ENCODE peak calls at places on chromosome 19, in four cellular contexts. B is GM10248, V is K562, I is GM12878. Z is an unnamed sample.

GRCh38 chr19:11887247-11887617 is 350 bp upstream of the ZNF69 start:
- DNase-seq in V (no peak), I (no peak), B (no peak), Z (no peak)

GRCh38 chr19:48461982-48462655 is 6.7 kb downstream of the KCNJ14 start:
- DNase-seq in I (no peak), V (peak), B (no peak), Z (no peak)

GRCh38 chr19:14370169-14370998 is 10.9 kb upstream of the ADGRE5 start:
- DNase-seq in I (no peak), V (peak), B (peak), Z (peak)

GRCh38 chr19:46346821-46347571 is at the start of gene PPP5C:
- DNase-seq in V (peak), I (peak), B (peak), Z (peak)

GRCh38 chr19:50512112-50512998 is 1.4 kb downstream of the ASPDH start:
- DNase-seq in V (no peak), B (no peak), I (no peak), Z (no peak)

GRCh38 chr19:852136-853013 is at the start of gene ELANE:
- DNase-seq in V (no peak), B (no peak), I (no peak), Z (no peak)

GRCh38 chr19:21698215-21698614 is 69.2 kb downstream of the ZNF100 start:
- DNase-seq in I (no peak), B (no peak), V (peak), Z (no peak)

GRCh38 chr19:43610493-43610892 is 1.4 kb upstream of the SRRM5 start:
- DNase-seq in V (no peak), B (no peak), I (no peak), Z (no peak)

GRCh38 chr19:8310342-8311055 is 2.3 kb upstream of the CD320 start:
- DNase-seq in I (no peak), B (no peak), V (no peak), Z (no peak)

GRCh38 chr19:27793128-27793643 is 1419.8 kb downstream of the UQCRFS1 start:
- DNase-seq in B (peak), I (peak), V (peak), Z (peak)

GRCh38 chr19:2307518-2308012 is 389 bp downstream of the LINGO3 start:
- DNase-seq in B (no peak), V (no peak), I (no peak), Z (no peak)

GRCh38 chr19:1469936-1470863 is 8.8 kb downstream of the C19orf25 start:
- DNase-seq in B (peak), I (no peak), V (peak), Z (peak)

GRCh38 chr19:7921955-7922840 is 2.1 kb downstream of the SNAPC2 start:
- DNase-seq in I (no peak), V (no peak), B (no peak), Z (no peak)

GRCh38 chr19:48859711-48860572 is 8.5 kb downstream of the PLEKHA4 start:
- DNase-seq in I (no peak), V (peak), B (peak), Z (no peak)

GRCh38 chr19:38046254-38047047 is 139.4 kb downstream of the SIPA1L3 start:
- DNase-seq in V (no peak), I (peak), B (peak), Z (peak)

GRCh38 chr19:46723023-46723461 is 6.1 kb upstream of the PRKD2 start:
- DNase-seq in I (no peak), B (no peak), V (no peak), Z (no peak)

GRCh38 chr19:7888145-7888825 is at the start of gene LRRC8E:
- DNase-seq in V (peak), I (no peak), B (no peak), Z (no peak)

GRCh38 chr19:38665950-38666661 is 18.7 kb downstream of the ACTN4 start:
- DNase-seq in I (no peak), V (no peak), B (no peak), Z (no peak)

GRCh38 chr19:57566396-57567256 is 7.0 kb upstream of the ZNF550 start:
- DNase-seq in B (no peak), I (no peak), V (no peak), Z (no peak)

GRCh38 chr19:29583196-29584006 is 22.7 kb upstream of the POP4 start:
- DNase-seq in B (no peak), V (no peak), I (no peak), Z (no peak)

GRCh38 chr19:46984077-46985010 is 35.3 kb upstream of the NPAS1 start:
- DNase-seq in I (no peak), B (no peak), V (no peak), Z (no peak)

GRCh38 chr19:1132625-1133383 is 29.0 kb downstream of the GPX4 start:
- DNase-seq in V (no peak), B (peak), I (no peak), Z (no peak)

GRCh38 chr19:1907563-1908363 is 2.6 kb downstream of the ADAT3 start:
- DNase-seq in B (no peak), I (no peak), V (peak), Z (no peak)

GRCh38 chr19:13437919-13438618 is 68.2 kb downstream of the CACNA1A start:
- DNase-seq in B (no peak), V (no peak), I (no peak), Z (no peak)

GRCh38 chr19:51124216-51124615 is 490 bp upstream of the SIGLEC9 start:
- DNase-seq in I (no peak), V (no peak), B (no peak), Z (no peak)

GRCh38 chr19:51147663-51148062 is 5.6 kb downstream of the SIGLEC7 start:
- DNase-seq in V (peak), I (no peak), B (no peak), Z (no peak)

GRCh38 chr19:28710278-28710677 is 502.7 kb downstream of the UQCRFS1 start:
- DNase-seq in B (no peak), V (peak), I (peak), Z (no peak)

GRCh38 chr19:43809762-43810696 is 7.8 kb upstream of the LYPD5 start:
- DNase-seq in I (peak), V (peak), B (peak), Z (peak)

GRCh38 chr19:11203194-11204075 is 6.1 kb upstream of the KANK2 start:
- DNase-seq in B (peak), V (peak), I (no peak), Z (peak)

GRCh38 chr19:46495789-46496099 is at the start of gene PNMA8B:
- DNase-seq in V (peak), I (no peak), B (no peak), Z (no peak)

GRCh38 chr19:31985001-31985605 is 360.3 kb upstream of the ZNF507 start:
- DNase-seq in V (no peak), B (no peak), I (no peak), Z (no peak)

GRCh38 chr19:48968813-48969218 is 3.7 kb downstream of the FTL start:
- DNase-seq in B (no peak), V (no peak), I (no peak), Z (no peak)

GRCh38 chr19:57212109-57212508 is 18.7 kb upstream of the AURKC start:
- DNase-seq in I (no peak), V (no peak), B (no peak), Z (no peak)

GRCh38 chr19:40609561-40610395 is 8.6 kb downstream of the LTBP4 start:
- DNase-seq in I (peak), B (peak), V (peak), Z (peak)

GRCh38 chr19:53311044-53311443 is 22.5 kb upstream of the ZNF845 start:
- DNase-seq in I (no peak), V (no peak), B (no peak), Z (no peak)

GRCh38 chr19:53311897-53312296 is 21.7 kb upstream of the ZNF845 start:
- DNase-seq in I (no peak), B (no peak), V (no peak), Z (no peak)

GRCh38 chr19:53308339-53308811 is 25.2 kb upstream of the ZNF845 start:
- DNase-seq in B (no peak), I (no peak), V (peak), Z (no peak)
- TF ChIP-seq CTCF in B (no peak), I (no peak), V (peak), Z (no peak)

DNA sequence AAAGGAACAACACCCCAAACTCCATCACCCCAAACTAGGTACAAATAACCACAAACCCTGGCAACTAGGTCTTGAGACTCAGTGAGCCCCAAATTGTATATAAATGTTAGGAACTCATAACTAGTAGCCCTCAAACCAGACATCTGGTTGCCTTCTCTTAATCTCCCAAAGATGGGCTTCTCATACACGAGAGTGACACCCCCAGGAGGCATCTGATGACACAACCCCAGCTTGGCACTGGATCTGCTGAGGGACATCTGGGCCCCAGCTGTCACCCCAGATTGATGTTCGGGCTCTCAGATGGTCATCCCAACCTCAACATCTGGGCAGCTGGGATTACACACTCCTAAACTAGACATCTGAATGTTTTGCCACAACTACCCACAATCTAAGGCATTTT is 14.8 kb downstream of the RABAC1 start:
- DNase-seq in B (no peak), V (no peak), I (no peak), Z (no peak)
- TF ChIP-seq CTCF in B (no peak), V (no peak), I (no peak), Z (no peak)

GRCh38 chr19:45057444-45057843 is 18.6 kb downstream of the CLASRP start:
- DNase-seq in B (no peak), V (no peak), I (no peak), Z (no peak)

GRCh38 chr19:45058622-45059159 is 17.6 kb downstream of the ZNF296 start:
- DNase-seq in I (no peak), B (no peak), V (peak), Z (no peak)

GRCh38 chr19:45061965-45062364 is 14.3 kb downstream of the ZNF296 start:
- DNase-seq in I (no peak), V (no peak), B (no peak), Z (no peak)

GRCh38 chr19:45056831-45057230 is 18.0 kb downstream of the CLASRP start:
- DNase-seq in V (no peak), B (no peak), I (no peak), Z (no peak)

GRCh38 chr19:45059258-45059965 is 16.9 kb downstream of the ZNF296 start:
- DNase-seq in B (peak), I (no peak), V (peak), Z (peak)
- TF ChIP-seq CTCF in B (peak), I (peak), V (peak), Z (peak)

DNA sequence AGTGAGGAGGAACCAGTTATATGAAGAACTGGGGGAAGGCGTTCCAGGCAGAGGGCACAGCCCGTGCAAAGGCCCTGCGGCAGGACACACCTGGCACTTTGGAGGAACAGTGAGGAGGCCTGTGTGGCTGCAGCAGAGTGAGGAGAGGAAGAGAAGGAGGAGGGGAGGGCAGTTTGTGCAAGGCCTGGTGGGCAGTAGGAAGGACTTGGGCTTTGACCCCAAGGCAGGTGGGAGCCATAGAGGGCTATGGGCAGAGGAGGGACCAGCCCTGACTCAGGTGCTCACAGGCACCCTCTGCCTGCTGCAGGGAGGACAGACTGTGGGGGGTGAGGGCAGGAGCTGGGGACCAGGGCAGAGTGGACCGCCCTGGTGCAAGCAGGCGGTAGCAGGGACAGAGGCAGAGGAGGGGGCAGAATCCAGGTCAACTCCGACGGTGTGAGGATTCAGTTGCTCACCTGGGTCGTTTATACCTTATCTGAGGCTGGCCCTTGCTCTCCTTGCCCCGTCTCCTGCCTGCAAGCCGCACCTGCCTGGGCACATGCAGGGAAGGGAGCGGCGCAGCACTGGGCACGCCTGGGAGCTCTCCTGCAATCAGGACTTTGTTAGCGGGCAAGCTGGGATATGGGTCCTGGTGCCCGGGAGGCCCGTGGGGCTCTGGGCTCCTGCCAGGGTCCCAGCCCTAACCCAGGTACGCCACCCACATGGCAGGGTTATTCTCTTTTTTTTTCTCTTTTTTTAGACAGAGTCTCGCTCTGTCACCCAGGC is 34.8 kb downstream of the NFIC start:
- DNase-seq in B (no peak), I (no peak), V (no peak), Z (no peak)
- TF ChIP-seq CTCF in B (no peak), I (no peak), V (no peak), Z (no peak)

DNA sequence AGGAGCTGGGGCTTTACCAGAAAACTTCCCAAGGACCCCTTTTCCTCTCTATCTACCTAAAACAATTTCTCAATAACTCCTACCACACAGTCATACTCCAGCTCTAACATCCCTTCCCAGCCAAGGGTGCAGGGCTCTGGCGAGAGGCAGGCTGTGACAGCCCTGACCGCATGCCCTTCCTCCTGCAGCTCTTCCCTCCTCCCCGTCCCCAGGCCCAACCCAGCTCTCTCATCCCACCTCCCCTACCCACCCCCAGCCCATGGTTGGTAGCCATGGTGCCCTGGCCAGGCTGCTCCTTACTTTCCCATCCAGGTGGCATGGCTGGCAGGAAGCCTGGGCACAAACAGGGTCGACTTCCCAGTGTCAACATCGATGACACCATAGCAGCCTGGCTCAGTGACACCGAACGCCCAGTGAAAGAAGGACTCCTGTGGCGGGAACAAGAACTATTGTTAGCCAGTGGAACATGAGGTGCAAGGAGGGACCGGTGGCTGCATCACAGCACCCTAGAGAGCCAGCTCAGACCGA is 10.8 kb downstream of the PEPD start:
- DNase-seq in V (no peak), I (no peak), B (no peak), Z (no peak)
- TF ChIP-seq CTCF in V (no peak), I (no peak), B (no peak), Z (no peak)

DNA sequence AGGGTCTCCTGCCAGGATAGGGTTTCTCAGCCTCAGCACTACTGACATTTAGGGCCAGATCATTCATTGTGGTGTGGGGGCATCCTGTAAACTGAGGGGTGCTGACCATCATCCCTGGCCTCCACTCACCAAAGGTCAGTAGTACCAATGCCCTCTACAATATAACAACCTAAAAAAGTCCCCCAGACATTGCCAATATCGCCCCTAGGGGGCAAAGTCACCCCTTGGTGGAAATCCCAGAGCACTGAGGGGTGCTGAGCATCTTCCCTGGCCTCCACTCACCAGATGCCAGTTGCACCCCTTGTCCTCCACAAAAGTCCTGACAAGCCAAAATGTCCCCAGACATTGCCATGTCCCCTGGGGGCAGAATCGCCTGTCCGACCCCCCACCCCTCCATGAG is 21.6 kb downstream of the CPAMD8 start:
- DNase-seq in V (no peak), I (no peak), B (no peak), Z (no peak)
- TF ChIP-seq CTCF in V (peak), I (no peak), B (no peak), Z (no peak)

GRCh38 chr19:54462072-54462712 is 1.4 kb downstream of the LENG9 start:
- DNase-seq in V (no peak), I (no peak), B (no peak), Z (no peak)
- TF ChIP-seq CTCF in V (no peak), I (no peak), B (no peak), Z (no peak)

DNA sequence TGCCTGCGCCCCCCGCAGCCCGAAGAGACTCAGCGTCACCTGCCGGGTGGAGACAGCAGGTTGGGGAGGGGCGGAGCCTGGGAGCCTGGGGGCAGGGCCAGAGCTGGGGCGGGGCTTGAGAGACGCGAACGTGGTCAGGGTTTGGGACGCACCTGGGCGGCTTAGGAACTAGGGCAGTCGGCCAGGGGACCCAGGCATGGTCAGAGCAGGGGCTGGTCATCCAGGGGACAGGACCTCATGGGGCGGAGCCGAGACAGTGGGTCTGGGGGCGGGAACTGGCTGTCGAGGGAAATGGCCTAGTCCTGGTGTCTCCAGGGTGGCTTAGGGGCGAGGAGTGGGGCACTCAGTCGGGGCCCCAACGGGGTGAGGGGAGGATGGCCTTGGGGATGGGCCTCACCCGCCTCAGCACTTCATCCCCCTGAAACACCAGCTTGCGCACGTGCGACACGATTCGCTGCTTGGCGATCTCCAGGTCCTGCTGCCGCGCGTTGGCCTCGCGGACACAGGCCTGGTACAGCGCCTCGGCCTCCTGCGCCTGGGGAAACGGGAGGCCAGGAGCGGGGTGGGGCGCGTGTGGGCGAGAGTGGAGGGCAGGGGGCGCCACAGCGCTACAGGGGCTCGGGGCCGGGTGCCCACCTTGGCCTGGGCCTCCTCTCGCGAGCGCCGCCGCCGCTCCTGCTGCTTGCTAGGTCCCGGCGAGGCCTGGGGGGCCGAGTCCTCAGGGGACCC is 5.8 kb downstream of the GMIP start:
- DNase-seq in B (no peak), I (no peak), V (peak), Z (no peak)
- TF ChIP-seq CTCF in B (no peak), I (no peak), V (no peak), Z (no peak)

Z was measured in GM13976.